ENCODE peak calls at places on chromosomes 6 and 20, in seven cellular contexts. Y is effector memory CD8-positive, alpha-beta T cell; A is stimulated activated CD8-positive, alpha-beta memory T cell treated with anti-CD3 and anti-CD28 coated beads, Interleukin-7, amount 100 ng/mL, for 4 hours; H is lung microvascular endothelial cell; J is psoas muscle; X is glutamatergic neuron; M is stimulated activated effector memory CD8-positive, alpha-beta T cell treated with anti-CD3 and anti-CD28 coated beads, Interleukin-12 subunit alpha, Interleukin-12 subunit beta, amount 100 ng/mL, for 72 hours. R is an unnamed sample.

GRCh38 chr6:153328194-153328593 is 197.1 kb upstream of the RGS17 start:
- DNase-seq in X (no peak), M (no peak), A (no peak), H (no peak), J (no peak), Y (no peak), R (no peak)

GRCh38 chr6:13411484-13411883 is 75.9 kb downstream of the GFOD1 start:
- DNase-seq in Y (no peak), M (no peak), J (no peak), X (no peak), H (no peak), A (no peak), R (no peak)

GRCh38 chr6:147279423-147279822 is 75.2 kb downstream of the STXBP5 start:
- DNase-seq in A (no peak), H (no peak), Y (no peak), M (no peak), X (no peak), J (no peak), R (peak)

GRCh38 chr6:111759836-111760785 is 113.1 kb downstream of the FYN start:
- DNase-seq in A (no peak), M (peak), H (peak), J (no peak), Y (peak), X (no peak), R (peak)

GRCh38 chr6:81783893-81784292 is 31.4 kb upstream of the TENT5A start:
- DNase-seq in X (no peak), H (no peak), J (no peak), M (no peak), Y (no peak), A (no peak), R (no peak)

GRCh38 chr6:146423450-146423849 is 120.2 kb upstream of the RAB32 start:
- DNase-seq in J (no peak), H (no peak), A (no peak), M (no peak), X (no peak), Y (no peak), R (no peak)

GRCh38 chr6:108736832-108737231 is 111.4 kb upstream of the ARMC2 start:
- DNase-seq in M (no peak), H (peak), X (no peak), Y (no peak), A (no peak), J (peak), R (peak)

GRCh38 chr20:34907616-34908469 is 31.4 kb downstream of the ACSS2 start:
- DNase-seq in J (peak), Y (no peak), M (no peak), A (no peak), H (peak), X (no peak), R (peak)

GRCh38 chr6:117729613-117730012 is 54.3 kb downstream of the NUS1 start:
- DNase-seq in H (no peak), X (no peak), J (no peak), M (no peak), A (no peak), Y (no peak), R (no peak)

GRCh38 chr6:32944265-32944664 is 3.4 kb upstream of the HLA-DMB start:
- DNase-seq in Y (peak), H (no peak), M (peak), A (no peak), X (no peak), J (no peak), R (no peak)

GRCh38 chr6:137800749-137801148 is 66.3 kb upstream of the TNFAIP3 start:
- DNase-seq in J (no peak), X (no peak), A (no peak), M (no peak), Y (no peak), H (no peak), R (no peak)

GRCh38 chr6:102742033-102742432 is 1348.5 kb downstream of the GRIK2 start:
- DNase-seq in Y (no peak), A (no peak), M (no peak), X (no peak), H (no peak), J (no peak), R (no peak)

GRCh38 chr6:144756469-144756868 is 471.3 kb downstream of the UTRN start:
- DNase-seq in Y (no peak), J (no peak), H (no peak), A (no peak), M (no peak), X (no peak), R (no peak)

GRCh38 chr20:62603021-62603906 is 39.0 kb upstream of the SLCO4A1 start:
- DNase-seq in J (peak), X (no peak), A (no peak), H (peak), M (peak), Y (peak), R (no peak)

GRCh38 chr20:12748359-12748994 is 260.3 kb upstream of the SPTLC3 start:
- DNase-seq in J (no peak), X (no peak), H (no peak), Y (no peak), M (no peak), A (no peak), R (no peak)

GRCh38 chr6:23145801-23146200 is 576.4 kb downstream of the HDGFL1 start:
- DNase-seq in M (no peak), Y (no peak), H (no peak), X (no peak), A (no peak), J (no peak), R (no peak)

GRCh38 chr6:139820191-139820590 is 445.7 kb upstream of the CITED2 start:
- DNase-seq in X (no peak), M (no peak), Y (no peak), J (no peak), H (peak), A (no peak), R (peak)

GRCh38 chr20:38057351-38057972 is 23.9 kb downstream of the RPRD1B start:
- DNase-seq in M (peak), A (peak), X (peak), Y (peak), J (peak), H (peak), R (peak)

GRCh38 chr20:17822540-17823155 is 122.9 kb downstream of the BANF2 start:
- DNase-seq in Y (no peak), M (no peak), A (no peak), J (no peak), X (no peak), H (no peak), R (no peak)

GRCh38 chr6:78599526-78599925 is 267.8 kb upstream of the IRAK1BP1 start:
- DNase-seq in Y (no peak), H (peak), J (no peak), A (no peak), M (no peak), X (no peak), R (no peak)

R was measured in fibroblast of pulmonary artery.